ENCODE peak calls at places on chromosomes 6 and 20, in nine cellular contexts. One of them, this sample, is unnamed.

GRCh38 chr20:48626226-48626937 is 201.4 kb downstream of the PREX1 start:
- DNase-seq in CD8-positive, alpha-beta T cell: no peak
- DNase-seq in dorsolateral prefrontal cortex: no peak
- DNase-seq in cardiac muscle cell: peak
- DNase-seq in H9: no peak
- DNase-seq in OCI-LY7: no peak
- DNase-seq in lung: no peak
- DNase-seq in mammary epithelial cell: no peak
- DNase-seq in MM.1S: no peak
- DNase-seq in this sample: no peak

GRCh38 chr6:3147914-3148757 is 9.2 kb downstream of the TUBB2A start:
- DNase-seq in CD8-positive, alpha-beta T cell: no peak
- DNase-seq in mammary epithelial cell: no peak
- DNase-seq in cardiac muscle cell: no peak
- DNase-seq in lung: no peak
- DNase-seq in dorsolateral prefrontal cortex: no peak
- DNase-seq in OCI-LY7: no peak
- DNase-seq in H9: no peak
- DNase-seq in MM.1S: no peak
- DNase-seq in this sample: no peak

GRCh38 chr6:137926207-137926731 is 59.2 kb downstream of the TNFAIP3 start:
- DNase-seq in cardiac muscle cell: peak
- DNase-seq in CD8-positive, alpha-beta T cell: no peak
- DNase-seq in lung: no peak
- DNase-seq in H9: peak
- DNase-seq in OCI-LY7: no peak
- DNase-seq in mammary epithelial cell: peak
- DNase-seq in MM.1S: peak
- DNase-seq in dorsolateral prefrontal cortex: no peak
- DNase-seq in this sample: peak

GRCh38 chr6:150282806-150283205 is 86.0 kb upstream of the IYD start:
- DNase-seq in dorsolateral prefrontal cortex: no peak
- DNase-seq in mammary epithelial cell: peak
- DNase-seq in CD8-positive, alpha-beta T cell: no peak
- DNase-seq in lung: no peak
- DNase-seq in cardiac muscle cell: no peak
- DNase-seq in H9: no peak
- DNase-seq in OCI-LY7: no peak
- DNase-seq in MM.1S: no peak
- DNase-seq in this sample: no peak

GRCh38 chr20:57680934-57681914 is 28.6 kb downstream of the PMEPA1 start:
- DNase-seq in mammary epithelial cell: no peak
- DNase-seq in lung: no peak
- DNase-seq in OCI-LY7: peak
- DNase-seq in dorsolateral prefrontal cortex: no peak
- DNase-seq in CD8-positive, alpha-beta T cell: peak
- DNase-seq in cardiac muscle cell: no peak
- DNase-seq in H9: no peak
- DNase-seq in MM.1S: peak
- DNase-seq in this sample: no peak

GRCh38 chr6:107280791-107281190 is 165.5 kb upstream of the BEND3 start:
- DNase-seq in OCI-LY7: no peak
- DNase-seq in MM.1S: no peak
- DNase-seq in CD8-positive, alpha-beta T cell: no peak
- DNase-seq in cardiac muscle cell: no peak
- DNase-seq in dorsolateral prefrontal cortex: no peak
- DNase-seq in H9: no peak
- DNase-seq in mammary epithelial cell: no peak
- DNase-seq in lung: no peak
- DNase-seq in this sample: no peak

GRCh38 chr6:168414696-168415095 is 26.3 kb upstream of the SMOC2 start:
- DNase-seq in MM.1S: no peak
- DNase-seq in mammary epithelial cell: no peak
- DNase-seq in H9: no peak
- DNase-seq in dorsolateral prefrontal cortex: no peak
- DNase-seq in CD8-positive, alpha-beta T cell: no peak
- DNase-seq in OCI-LY7: no peak
- DNase-seq in cardiac muscle cell: peak
- DNase-seq in lung: no peak
- DNase-seq in this sample: no peak

GRCh38 chr6:35733633-35734032 is 3.2 kb upstream of the ARMC12 start:
- DNase-seq in lung: no peak
- DNase-seq in MM.1S: no peak
- DNase-seq in H9: no peak
- DNase-seq in CD8-positive, alpha-beta T cell: no peak
- DNase-seq in OCI-LY7: no peak
- DNase-seq in cardiac muscle cell: no peak
- DNase-seq in dorsolateral prefrontal cortex: no peak
- DNase-seq in mammary epithelial cell: no peak
- DNase-seq in this sample: no peak

GRCh38 chr6:11367638-11368199 is 135.3 kb upstream of the NEDD9 start:
- DNase-seq in mammary epithelial cell: no peak
- DNase-seq in CD8-positive, alpha-beta T cell: no peak
- DNase-seq in H9: no peak
- DNase-seq in MM.1S: no peak
- DNase-seq in OCI-LY7: no peak
- DNase-seq in dorsolateral prefrontal cortex: no peak
- DNase-seq in lung: no peak
- DNase-seq in cardiac muscle cell: no peak
- DNase-seq in this sample: no peak

GRCh38 chr6:39517763-39518162 is 195.3 kb upstream of the KCNK16 start:
- DNase-seq in dorsolateral prefrontal cortex: no peak
- DNase-seq in OCI-LY7: no peak
- DNase-seq in H9: no peak
- DNase-seq in cardiac muscle cell: peak
- DNase-seq in mammary epithelial cell: no peak
- DNase-seq in MM.1S: no peak
- DNase-seq in CD8-positive, alpha-beta T cell: no peak
- DNase-seq in lung: no peak
- DNase-seq in this sample: no peak

GRCh38 chr6:162140453-162140852 is 587.1 kb downstream of the PRKN start:
- DNase-seq in mammary epithelial cell: no peak
- DNase-seq in CD8-positive, alpha-beta T cell: no peak
- DNase-seq in cardiac muscle cell: no peak
- DNase-seq in H9: no peak
- DNase-seq in MM.1S: no peak
- DNase-seq in OCI-LY7: no peak
- DNase-seq in lung: no peak
- DNase-seq in dorsolateral prefrontal cortex: no peak
- DNase-seq in this sample: no peak

GRCh38 chr6:154763650-154764049 is 30.4 kb downstream of the SCAF8 start:
- DNase-seq in MM.1S: no peak
- DNase-seq in dorsolateral prefrontal cortex: no peak
- DNase-seq in H9: no peak
- DNase-seq in mammary epithelial cell: no peak
- DNase-seq in CD8-positive, alpha-beta T cell: no peak
- DNase-seq in cardiac muscle cell: peak
- DNase-seq in lung: no peak
- DNase-seq in OCI-LY7: no peak
- DNase-seq in this sample: no peak

GRCh38 chr6:751765-752164 is 58.8 kb upstream of the EXOC2 start:
- DNase-seq in lung: no peak
- DNase-seq in OCI-LY7: no peak
- DNase-seq in mammary epithelial cell: no peak
- DNase-seq in cardiac muscle cell: no peak
- DNase-seq in CD8-positive, alpha-beta T cell: no peak
- DNase-seq in H9: no peak
- DNase-seq in MM.1S: no peak
- DNase-seq in dorsolateral prefrontal cortex: no peak
- DNase-seq in this sample: no peak

GRCh38 chr6:137495652-137496391 is 1.6 kb upstream of the OLIG3 start:
- DNase-seq in dorsolateral prefrontal cortex: no peak
- DNase-seq in MM.1S: no peak
- DNase-seq in H9: peak
- DNase-seq in cardiac muscle cell: no peak
- DNase-seq in lung: no peak
- DNase-seq in CD8-positive, alpha-beta T cell: no peak
- DNase-seq in OCI-LY7: no peak
- DNase-seq in mammary epithelial cell: no peak
- DNase-seq in this sample: no peak

GRCh38 chr20:17614176-17614811 is 44.4 kb downstream of the DSTN start:
- DNase-seq in lung: no peak
- DNase-seq in mammary epithelial cell: no peak
- DNase-seq in MM.1S: no peak
- DNase-seq in dorsolateral prefrontal cortex: no peak
- DNase-seq in cardiac muscle cell: peak
- DNase-seq in OCI-LY7: no peak
- DNase-seq in CD8-positive, alpha-beta T cell: no peak
- DNase-seq in H9: peak
- DNase-seq in this sample: peak

GRCh38 chr6:100186552-100186951 is 192.5 kb upstream of the MCHR2 start:
- DNase-seq in H9: no peak
- DNase-seq in dorsolateral prefrontal cortex: no peak
- DNase-seq in CD8-positive, alpha-beta T cell: no peak
- DNase-seq in lung: no peak
- DNase-seq in mammary epithelial cell: peak
- DNase-seq in MM.1S: no peak
- DNase-seq in OCI-LY7: no peak
- DNase-seq in cardiac muscle cell: no peak
- DNase-seq in this sample: no peak

GRCh38 chr6:89369009-89369408 is 16.5 kb upstream of the UBE2J1 start:
- DNase-seq in CD8-positive, alpha-beta T cell: no peak
- DNase-seq in dorsolateral prefrontal cortex: no peak
- DNase-seq in mammary epithelial cell: peak
- DNase-seq in OCI-LY7: peak
- DNase-seq in MM.1S: peak
- DNase-seq in H9: peak
- DNase-seq in lung: peak
- DNase-seq in cardiac muscle cell: peak
- DNase-seq in this sample: peak

GRCh38 chr6:113411006-113411405 is 446.1 kb upstream of the MARCKS start:
- DNase-seq in H9: no peak
- DNase-seq in OCI-LY7: no peak
- DNase-seq in cardiac muscle cell: peak
- DNase-seq in lung: no peak
- DNase-seq in MM.1S: no peak
- DNase-seq in mammary epithelial cell: no peak
- DNase-seq in dorsolateral prefrontal cortex: no peak
- DNase-seq in CD8-positive, alpha-beta T cell: no peak
- DNase-seq in this sample: no peak

GRCh38 chr6:153958860-153959259 is 80.2 kb upstream of the OPRM1 start:
- DNase-seq in lung: no peak
- DNase-seq in MM.1S: no peak
- DNase-seq in dorsolateral prefrontal cortex: no peak
- DNase-seq in CD8-positive, alpha-beta T cell: no peak
- DNase-seq in H9: peak
- DNase-seq in OCI-LY7: no peak
- DNase-seq in cardiac muscle cell: no peak
- DNase-seq in mammary epithelial cell: no peak
- DNase-seq in this sample: no peak

GRCh38 chr6:159118941-159119340 is 50.3 kb upstream of the FNDC1 start:
- DNase-seq in MM.1S: no peak
- DNase-seq in OCI-LY7: no peak
- DNase-seq in CD8-positive, alpha-beta T cell: no peak
- DNase-seq in cardiac muscle cell: no peak
- DNase-seq in lung: no peak
- DNase-seq in mammary epithelial cell: no peak
- DNase-seq in dorsolateral prefrontal cortex: no peak
- DNase-seq in H9: no peak
- DNase-seq in this sample: no peak

GRCh38 chr20:58223358-58223941 is 5.0 kb downstream of the ANKRD60 start:
- DNase-seq in CD8-positive, alpha-beta T cell: no peak
- DNase-seq in cardiac muscle cell: no peak
- DNase-seq in dorsolateral prefrontal cortex: no peak
- DNase-seq in lung: no peak
- DNase-seq in OCI-LY7: no peak
- DNase-seq in H9: no peak
- DNase-seq in mammary epithelial cell: no peak
- DNase-seq in MM.1S: no peak
- DNase-seq in this sample: no peak

GRCh38 chr20:32387262-32387661 is 29.1 kb downstream of the ASXL1 start:
- DNase-seq in CD8-positive, alpha-beta T cell: peak
- DNase-seq in MM.1S: no peak
- DNase-seq in mammary epithelial cell: no peak
- DNase-seq in dorsolateral prefrontal cortex: no peak
- DNase-seq in lung: no peak
- DNase-seq in H9: no peak
- DNase-seq in OCI-LY7: no peak
- DNase-seq in cardiac muscle cell: no peak
- DNase-seq in this sample: no peak

GRCh38 chr20:6636209-6637159 is 131.0 kb upstream of the BMP2 start:
- DNase-seq in cardiac muscle cell: peak
- DNase-seq in mammary epithelial cell: peak
- DNase-seq in dorsolateral prefrontal cortex: no peak
- DNase-seq in CD8-positive, alpha-beta T cell: no peak
- DNase-seq in H9: no peak
- DNase-seq in MM.1S: peak
- DNase-seq in OCI-LY7: peak
- DNase-seq in lung: no peak
- DNase-seq in this sample: peak
- TF ChIP-seq CTCF in cardiac muscle cell: peak
- TF ChIP-seq CTCF in mammary epithelial cell: peak
- TF ChIP-seq CTCF in dorsolateral prefrontal cortex: peak
- TF ChIP-seq CTCF in CD8-positive, alpha-beta T cell: no peak
- TF ChIP-seq CTCF in H9: peak
- TF ChIP-seq CTCF in MM.1S: peak
- TF ChIP-seq CTCF in OCI-LY7: peak
- TF ChIP-seq CTCF in lung: peak
- TF ChIP-seq CTCF in this sample: peak

GRCh38 chr6:148367418-148368024 is 24.9 kb downstream of the SASH1 start:
- DNase-seq in CD8-positive, alpha-beta T cell: no peak
- DNase-seq in OCI-LY7: no peak
- DNase-seq in cardiac muscle cell: peak
- DNase-seq in dorsolateral prefrontal cortex: no peak
- DNase-seq in lung: no peak
- DNase-seq in MM.1S: no peak
- DNase-seq in H9: peak
- DNase-seq in mammary epithelial cell: peak
- DNase-seq in this sample: peak
- H3K27ac ChIP-seq in CD8-positive, alpha-beta T cell: no peak
- H3K27ac ChIP-seq in OCI-LY7: no peak
- H3K27ac ChIP-seq in cardiac muscle cell: peak
- H3K27ac ChIP-seq in dorsolateral prefrontal cortex: peak
- H3K27ac ChIP-seq in lung: peak
- H3K27ac ChIP-seq in MM.1S: no peak
- H3K27ac ChIP-seq in H9: no peak
- H3K27ac ChIP-seq in mammary epithelial cell: no peak
- H3K27ac ChIP-seq in this sample: peak

DNA sequence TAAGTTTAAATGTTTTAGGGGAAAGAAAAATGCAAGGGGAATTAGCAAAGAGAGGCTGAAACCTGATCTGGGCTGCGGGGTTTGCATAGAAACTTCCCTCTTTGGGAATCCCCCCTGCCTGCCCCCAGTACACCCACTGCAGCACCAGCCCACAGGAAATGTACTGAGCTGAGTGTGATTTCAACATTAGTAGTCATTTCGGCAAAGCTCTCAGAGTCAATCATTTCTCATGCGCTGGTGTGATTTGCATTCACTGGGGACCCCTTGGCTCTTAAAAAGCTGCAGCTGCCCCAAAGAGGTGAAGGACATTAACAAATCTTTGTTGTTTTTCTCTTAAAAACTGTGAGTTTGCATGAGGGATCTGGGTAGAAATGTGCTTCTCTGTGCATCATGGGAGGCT is 859.3 kb downstream of the MAFB start:
- DNase-seq in OCI-LY7: no peak
- DNase-seq in mammary epithelial cell: no peak
- DNase-seq in lung: no peak
- DNase-seq in MM.1S: peak
- DNase-seq in cardiac muscle cell: no peak
- DNase-seq in CD8-positive, alpha-beta T cell: no peak
- DNase-seq in H9: no peak
- DNase-seq in dorsolateral prefrontal cortex: no peak
- DNase-seq in this sample: no peak
- TF ChIP-seq CTCF in OCI-LY7: no peak
- TF ChIP-seq CTCF in mammary epithelial cell: no peak
- TF ChIP-seq CTCF in lung: no peak
- TF ChIP-seq CTCF in MM.1S: no peak
- TF ChIP-seq CTCF in cardiac muscle cell: no peak
- TF ChIP-seq CTCF in CD8-positive, alpha-beta T cell: no peak
- TF ChIP-seq CTCF in H9: no peak
- TF ChIP-seq CTCF in dorsolateral prefrontal cortex: no peak
- TF ChIP-seq CTCF in this sample: no peak

GRCh38 chr20:36606171-36607116 is 865 bp downstream of the RAB5IF start:
- DNase-seq in OCI-LY7: peak
- DNase-seq in H9: no peak
- DNase-seq in CD8-positive, alpha-beta T cell: no peak
- DNase-seq in dorsolateral prefrontal cortex: no peak
- DNase-seq in MM.1S: peak
- DNase-seq in mammary epithelial cell: no peak
- DNase-seq in lung: peak
- DNase-seq in cardiac muscle cell: peak
- DNase-seq in this sample: peak
- H3K27ac ChIP-seq in OCI-LY7: peak
- H3K27ac ChIP-seq in H9: no peak
- H3K27ac ChIP-seq in CD8-positive, alpha-beta T cell: peak
- H3K27ac ChIP-seq in dorsolateral prefrontal cortex: peak
- H3K27ac ChIP-seq in MM.1S: peak
- H3K27ac ChIP-seq in mammary epithelial cell: peak
- H3K27ac ChIP-seq in lung: peak
- H3K27ac ChIP-seq in cardiac muscle cell: peak
- H3K27ac ChIP-seq in this sample: peak

This sample was measured in RWPE1.